ENCODE peak calls at places on chromosomes 7 and 10, in seven cellular contexts. One of them, this sample, is unnamed.

GRCh38 chr7:157673573-157673972 is 336.8 kb downstream of the DNAJB6 start:
- DNase-seq in cardiac muscle cell: no peak
- DNase-seq in pancreas: no peak
- DNase-seq in left ventricle myocardium inferior: no peak
- DNase-seq in heart left ventricle: no peak
- DNase-seq in endothelial cell: no peak
- DNase-seq in cardiac fibroblast: no peak
- DNase-seq in this sample: no peak

GRCh38 chr7:107103369-107103768 is 58.9 kb downstream of the PRKAR2B start:
- DNase-seq in cardiac muscle cell: no peak
- DNase-seq in pancreas: no peak
- DNase-seq in left ventricle myocardium inferior: no peak
- DNase-seq in heart left ventricle: no peak
- DNase-seq in endothelial cell: no peak
- DNase-seq in cardiac fibroblast: no peak
- DNase-seq in this sample: peak; percentile 64

GRCh38 chr10:49379596-49380410 is 16.1 kb downstream of the DRGX start:
- DNase-seq in cardiac muscle cell: peak; percentile 22
- DNase-seq in pancreas: no peak
- DNase-seq in left ventricle myocardium inferior: no peak
- DNase-seq in heart left ventricle: no peak
- DNase-seq in endothelial cell: no peak
- DNase-seq in cardiac fibroblast: no peak
- DNase-seq in this sample: no peak

GRCh38 chr10:71344154-71344915 is 25.3 kb downstream of the SLC29A3 start:
- DNase-seq in cardiac muscle cell: no peak
- DNase-seq in pancreas: no peak
- DNase-seq in left ventricle myocardium inferior: no peak
- DNase-seq in heart left ventricle: no peak
- DNase-seq in endothelial cell: no peak
- DNase-seq in cardiac fibroblast: no peak
- DNase-seq in this sample: no peak

GRCh38 chr7:65251851-65252620 is 121.6 kb upstream of the ZNF92 start:
- DNase-seq in cardiac muscle cell: peak; percentile 80
- DNase-seq in pancreas: peak; percentile 67
- DNase-seq in left ventricle myocardium inferior: peak; percentile 35
- DNase-seq in heart left ventricle: peak; percentile 68
- DNase-seq in endothelial cell: peak; percentile 67
- DNase-seq in cardiac fibroblast: peak; percentile 15
- DNase-seq in this sample: no peak

GRCh38 chr10:31697271-31698168 is 231.1 kb downstream of the ARHGAP12 start:
- DNase-seq in cardiac muscle cell: no peak
- DNase-seq in pancreas: no peak
- DNase-seq in left ventricle myocardium inferior: peak; percentile 86
- DNase-seq in heart left ventricle: peak; percentile 91
- DNase-seq in endothelial cell: peak; percentile 57
- DNase-seq in cardiac fibroblast: peak; percentile 84
- DNase-seq in this sample: peak; percentile 78

GRCh38 chr10:22580711-22581110 is 133.7 kb downstream of the PIP4K2A start:
- DNase-seq in cardiac muscle cell: no peak
- DNase-seq in pancreas: no peak
- DNase-seq in left ventricle myocardium inferior: no peak
- DNase-seq in heart left ventricle: no peak
- DNase-seq in endothelial cell: no peak
- DNase-seq in cardiac fibroblast: no peak
- DNase-seq in this sample: no peak

GRCh38 chr7:116315293-116315692 is 105.0 kb downstream of the TES start:
- DNase-seq in cardiac muscle cell: no peak
- DNase-seq in pancreas: no peak
- DNase-seq in left ventricle myocardium inferior: no peak
- DNase-seq in heart left ventricle: peak; percentile 63
- DNase-seq in endothelial cell: no peak
- DNase-seq in cardiac fibroblast: no peak
- DNase-seq in this sample: no peak

DNA sequence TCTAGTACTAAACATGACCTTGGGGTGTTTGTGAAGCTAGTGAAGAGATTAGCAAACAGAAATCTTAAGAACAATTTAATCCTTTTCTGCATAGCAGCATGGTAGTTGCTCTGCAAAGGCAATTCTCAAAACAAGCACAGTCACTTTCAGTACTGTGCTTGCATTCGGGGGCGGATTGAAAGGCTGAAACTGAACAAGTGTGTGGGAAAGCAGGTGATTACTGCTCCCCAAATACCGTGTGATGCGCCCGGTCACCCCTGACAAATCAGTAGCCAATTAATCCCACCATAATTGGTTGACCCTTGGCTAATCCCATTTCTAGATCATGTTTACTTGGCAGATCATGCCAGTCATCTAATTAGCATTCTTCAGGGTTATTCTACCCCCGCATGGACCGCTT is 76.6 kb upstream of the ADRB1 start:
- DNase-seq in cardiac muscle cell: no peak
- DNase-seq in pancreas: no peak
- DNase-seq in left ventricle myocardium inferior: no peak
- DNase-seq in heart left ventricle: no peak
- DNase-seq in endothelial cell: no peak
- DNase-seq in cardiac fibroblast: no peak
- DNase-seq in this sample: no peak
- TF ChIP-seq CTCF in cardiac muscle cell: no peak
- TF ChIP-seq CTCF in pancreas: no peak
- TF ChIP-seq CTCF in left ventricle myocardium inferior: no peak
- TF ChIP-seq CTCF in heart left ventricle: no peak
- TF ChIP-seq CTCF in endothelial cell: no peak
- TF ChIP-seq CTCF in cardiac fibroblast: no peak
- TF ChIP-seq CTCF in this sample: no peak

DNA sequence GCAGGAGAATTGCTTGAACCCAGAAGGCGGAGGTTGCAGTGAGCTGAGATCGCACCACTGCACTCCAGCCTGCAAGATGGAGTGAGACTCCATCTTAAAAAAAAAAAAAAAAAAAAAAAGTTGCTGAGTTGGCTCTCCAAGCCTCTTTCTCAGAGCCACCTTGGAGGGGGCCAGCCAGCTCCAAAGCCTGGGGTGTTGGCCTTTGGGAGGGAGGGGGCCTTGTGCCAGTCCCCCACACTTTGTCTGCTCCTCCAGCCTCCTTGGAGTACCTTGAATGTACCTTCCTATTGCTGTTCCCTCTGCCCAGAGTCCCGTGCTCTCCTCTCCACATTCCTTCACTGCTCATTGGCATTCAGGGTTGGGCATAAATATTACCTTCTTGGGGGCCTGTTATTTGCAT is 62.4 kb downstream of the GRK5 start:
- DNase-seq in cardiac muscle cell: no peak
- DNase-seq in pancreas: no peak
- DNase-seq in left ventricle myocardium inferior: no peak
- DNase-seq in heart left ventricle: no peak
- DNase-seq in endothelial cell: no peak
- DNase-seq in cardiac fibroblast: no peak
- DNase-seq in this sample: no peak
- TF ChIP-seq CTCF in cardiac muscle cell: no peak
- TF ChIP-seq CTCF in pancreas: no peak
- TF ChIP-seq CTCF in left ventricle myocardium inferior: no peak
- TF ChIP-seq CTCF in heart left ventricle: no peak
- TF ChIP-seq CTCF in endothelial cell: no peak
- TF ChIP-seq CTCF in cardiac fibroblast: no peak
- TF ChIP-seq CTCF in this sample: no peak

GRCh38 chr7:142485617-142486226 is 227.9 kb upstream of the PRSS58 start:
- DNase-seq in cardiac muscle cell: no peak
- DNase-seq in pancreas: no peak
- DNase-seq in left ventricle myocardium inferior: no peak
- DNase-seq in heart left ventricle: no peak
- DNase-seq in endothelial cell: peak; percentile 36
- DNase-seq in cardiac fibroblast: no peak
- DNase-seq in this sample: no peak
- TF ChIP-seq CTCF in cardiac muscle cell: peak; percentile 69
- TF ChIP-seq CTCF in pancreas: no peak
- TF ChIP-seq CTCF in left ventricle myocardium inferior: peak; percentile 27
- TF ChIP-seq CTCF in heart left ventricle: peak; percentile 22
- TF ChIP-seq CTCF in endothelial cell: peak; percentile 41
- TF ChIP-seq CTCF in cardiac fibroblast: peak; percentile 59
- TF ChIP-seq CTCF in this sample: peak; percentile 81

GRCh38 chr7:99365318-99366141 is 9.0 kb upstream of the ARPC1B start:
- DNase-seq in cardiac muscle cell: peak; percentile 20
- DNase-seq in pancreas: peak; percentile 53
- DNase-seq in left ventricle myocardium inferior: no peak
- DNase-seq in heart left ventricle: no peak
- DNase-seq in endothelial cell: peak; percentile 61
- DNase-seq in cardiac fibroblast: peak; percentile 26
- DNase-seq in this sample: no peak
- TF ChIP-seq CTCF in cardiac muscle cell: peak; percentile 50
- TF ChIP-seq CTCF in pancreas: peak; percentile 21
- TF ChIP-seq CTCF in left ventricle myocardium inferior: peak; percentile 62
- TF ChIP-seq CTCF in heart left ventricle: peak; percentile 58
- TF ChIP-seq CTCF in endothelial cell: peak; percentile 51
- TF ChIP-seq CTCF in cardiac fibroblast: peak; percentile 60
- TF ChIP-seq CTCF in this sample: peak; percentile 73

GRCh38 chr10:33489606-33490176 is 155.2 kb upstream of the NRP1 start:
- DNase-seq in cardiac muscle cell: no peak
- DNase-seq in pancreas: no peak
- DNase-seq in left ventricle myocardium inferior: no peak
- DNase-seq in heart left ventricle: no peak
- DNase-seq in endothelial cell: no peak
- DNase-seq in cardiac fibroblast: no peak
- DNase-seq in this sample: no peak

GRCh38 chr10:33485276-33485675 is 150.8 kb upstream of the NRP1 start:
- DNase-seq in cardiac muscle cell: no peak
- DNase-seq in pancreas: no peak
- DNase-seq in left ventricle myocardium inferior: no peak
- DNase-seq in heart left ventricle: no peak
- DNase-seq in endothelial cell: no peak
- DNase-seq in cardiac fibroblast: no peak
- DNase-seq in this sample: no peak

GRCh38 chr10:33483124-33483794 is 148.8 kb upstream of the NRP1 start:
- DNase-seq in cardiac muscle cell: no peak
- DNase-seq in pancreas: no peak
- DNase-seq in left ventricle myocardium inferior: no peak
- DNase-seq in heart left ventricle: no peak
- DNase-seq in endothelial cell: no peak
- DNase-seq in cardiac fibroblast: no peak
- DNase-seq in this sample: no peak

GRCh38 chr10:33484787-33485186 is 150.3 kb upstream of the NRP1 start:
- DNase-seq in cardiac muscle cell: no peak
- DNase-seq in pancreas: no peak
- DNase-seq in left ventricle myocardium inferior: no peak
- DNase-seq in heart left ventricle: no peak
- DNase-seq in endothelial cell: no peak
- DNase-seq in cardiac fibroblast: peak; percentile 86
- DNase-seq in this sample: no peak

DNA sequence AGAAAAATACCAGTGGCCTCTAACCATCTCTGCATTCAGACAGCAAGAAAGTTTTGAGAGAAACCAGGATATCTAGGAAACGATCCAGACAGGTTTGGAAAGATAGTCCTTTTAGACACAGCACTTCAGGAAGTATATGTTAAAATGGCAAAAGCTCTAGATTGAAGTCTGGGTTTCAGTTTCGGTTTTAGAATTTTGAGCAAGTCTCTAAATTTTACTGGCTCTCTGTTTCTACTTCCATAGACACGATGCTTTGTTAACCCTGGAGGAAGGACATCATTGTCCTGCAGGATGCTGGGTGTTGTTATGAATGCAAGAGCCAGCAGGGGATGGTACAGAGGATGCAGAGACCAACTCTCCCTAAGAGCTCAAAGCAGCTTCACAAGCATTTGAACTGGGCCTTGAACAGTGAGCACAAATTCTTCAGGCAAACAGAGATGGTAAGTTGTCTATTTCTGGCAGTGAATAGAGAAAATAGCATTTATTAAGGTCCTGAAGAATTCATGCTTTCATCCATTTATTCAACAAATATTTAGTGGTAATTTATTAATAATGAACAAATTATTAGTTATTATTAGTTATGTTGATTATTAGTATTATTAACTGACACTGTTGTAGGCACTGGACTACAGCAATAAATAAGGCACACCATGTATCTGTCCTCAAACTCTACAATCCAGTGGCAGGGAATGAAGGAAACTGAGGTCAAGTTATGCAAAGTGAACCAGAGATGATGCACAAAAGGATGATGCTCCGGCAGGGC is 152.7 kb upstream of the NRP1 start:
- DNase-seq in cardiac muscle cell: no peak
- DNase-seq in pancreas: no peak
- DNase-seq in left ventricle myocardium inferior: no peak
- DNase-seq in heart left ventricle: no peak
- DNase-seq in endothelial cell: no peak
- DNase-seq in cardiac fibroblast: peak; percentile 35
- DNase-seq in this sample: no peak
- TF ChIP-seq CTCF in cardiac muscle cell: peak; percentile 20
- TF ChIP-seq CTCF in pancreas: no peak
- TF ChIP-seq CTCF in left ventricle myocardium inferior: no peak
- TF ChIP-seq CTCF in heart left ventricle: no peak
- TF ChIP-seq CTCF in endothelial cell: no peak
- TF ChIP-seq CTCF in cardiac fibroblast: peak; percentile 21
- TF ChIP-seq CTCF in this sample: peak; percentile 44

DNA sequence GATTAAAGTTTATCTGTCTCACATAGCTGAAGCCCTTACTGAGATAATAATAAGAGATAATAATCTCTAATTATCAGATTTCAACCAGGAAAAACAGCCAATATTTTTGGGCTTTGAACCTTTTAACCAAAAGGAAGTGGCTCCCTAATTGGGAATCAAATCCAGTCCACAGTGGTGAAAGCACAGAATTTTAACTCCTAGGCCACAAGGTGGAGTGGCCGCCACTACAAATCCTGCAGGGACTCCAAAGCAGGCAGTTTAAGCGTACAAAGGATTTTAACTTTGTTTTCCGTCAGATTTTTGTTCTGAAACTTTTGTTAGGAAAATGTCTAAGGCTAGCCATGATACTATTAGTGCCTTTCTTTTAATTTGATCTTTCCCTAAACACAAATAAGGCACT is 99.6 kb upstream of the CCNY start:
- DNase-seq in cardiac muscle cell: peak; percentile 27
- DNase-seq in pancreas: no peak
- DNase-seq in left ventricle myocardium inferior: no peak
- DNase-seq in heart left ventricle: no peak
- DNase-seq in endothelial cell: no peak
- DNase-seq in cardiac fibroblast: peak; percentile 45
- DNase-seq in this sample: no peak
- TF ChIP-seq CTCF in cardiac muscle cell: peak; percentile 50
- TF ChIP-seq CTCF in pancreas: no peak
- TF ChIP-seq CTCF in left ventricle myocardium inferior: peak; percentile 33
- TF ChIP-seq CTCF in heart left ventricle: peak; percentile 48
- TF ChIP-seq CTCF in endothelial cell: no peak
- TF ChIP-seq CTCF in cardiac fibroblast: peak; percentile 57
- TF ChIP-seq CTCF in this sample: peak; percentile 51

This sample was measured in HFFc6.